ENCODE peak calls at places on chromosomes 7 and 10, in five cellular contexts. E is colonic mucosa, Q is endodermal cell, D is mesendoderm, J is HCT116. X is an unnamed sample.
A peak's percentile ranks its signal among the peaks of the same experiment; 100 is the strongest.

GRCh38 chr10:24483701-24484100 is 240.0 kb downstream of the ARHGAP21 start:
- DNase-seq in E (peak; percentile 82), Q (peak; percentile 69), D (peak; percentile 78), J (peak; percentile 74), X (peak; percentile 21)

GRCh38 chr7:131604841-131605279 is 48.4 kb upstream of the PODXL start:
- DNase-seq in E (no peak), Q (peak; percentile 82), D (peak; percentile 96), J (no peak), X (no peak)

GRCh38 chr10:63115732-63116383 is 17.3 kb upstream of the NRBF2 start:
- DNase-seq in E (peak; percentile 40), Q (no peak), D (no peak), J (no peak), X (peak; percentile 61)

GRCh38 chr10:11435621-11436020 is 175.8 kb downstream of the USP6NL start:
- DNase-seq in E (no peak), Q (peak; percentile 59), D (no peak), J (no peak), X (peak; percentile 13)

GRCh38 chr10:43254881-43255643 is 11.8 kb downstream of the RASGEF1A start:
- DNase-seq in E (peak; percentile 15), Q (no peak), D (no peak), J (no peak), X (no peak)

GRCh38 chr7:116679495-116679894 is 7.5 kb downstream of the MET start:
- DNase-seq in E (no peak), Q (no peak), D (no peak), J (no peak), X (no peak)

GRCh38 chr10:81386817-81387216 is 488.2 kb upstream of the NRG3 start:
- DNase-seq in E (no peak), Q (no peak), D (no peak), J (no peak), X (no peak)

GRCh38 chr10:132183046-132183445 is 3.7 kb upstream of the DPYSL4 start:
- DNase-seq in E (no peak), Q (no peak), D (no peak), J (no peak), X (no peak)

GRCh38 chr7:130733866-130734524 is at the start of gene KLF14:
- DNase-seq in E (peak; percentile 20), Q (peak; percentile 69), D (peak; percentile 39), J (peak; percentile 10), X (peak; percentile 75)

GRCh38 chr10:71814923-71815411 is 36.1 kb downstream of the PSAP start:
- DNase-seq in E (no peak), Q (peak; percentile 76), D (no peak), J (no peak), X (peak; percentile 26)

GRCh38 chr10:102225646-102226541 is at the start of gene ELOVL3:
- DNase-seq in E (peak; percentile 95), Q (peak; percentile 98), D (peak; percentile 98), J (peak; percentile 96), X (peak; percentile 97)

GRCh38 chr10:60295028-60295937 is 94.4 kb downstream of the ANK3 start:
- DNase-seq in E (no peak), Q (no peak), D (no peak), J (no peak), X (no peak)

GRCh38 chr10:131099028-131099427 is 212.5 kb downstream of the TCERG1L start:
- DNase-seq in E (no peak), Q (no peak), D (no peak), J (no peak), X (no peak)

GRCh38 chr10:123451206-123451605 is 214.9 kb upstream of the GPR26 start:
- DNase-seq in E (no peak), Q (no peak), D (no peak), J (no peak), X (no peak)

GRCh38 chr7:26332698-26333097 is 41.0 kb downstream of the SNX10 start:
- DNase-seq in E (no peak), Q (no peak), D (no peak), J (no peak), X (no peak)

GRCh38 chr7:50533849-50534248 is 31.4 kb downstream of the DDC start:
- DNase-seq in E (peak; percentile 69), Q (peak; percentile 24), D (no peak), J (no peak), X (no peak)

GRCh38 chr7:155323001-155323638 is 25.4 kb downstream of the INSIG1 start:
- DNase-seq in E (no peak), Q (no peak), D (no peak), J (no peak), X (no peak)

GRCh38 chr10:63766766-63767505 is 245.7 kb downstream of the REEP3 start:
- DNase-seq in E (no peak), Q (no peak), D (no peak), J (no peak), X (no peak)

GRCh38 chr10:82020999-82021398 is 146.0 kb downstream of the NRG3 start:
- DNase-seq in E (no peak), Q (no peak), D (no peak), J (no peak), X (no peak)

DNA sequence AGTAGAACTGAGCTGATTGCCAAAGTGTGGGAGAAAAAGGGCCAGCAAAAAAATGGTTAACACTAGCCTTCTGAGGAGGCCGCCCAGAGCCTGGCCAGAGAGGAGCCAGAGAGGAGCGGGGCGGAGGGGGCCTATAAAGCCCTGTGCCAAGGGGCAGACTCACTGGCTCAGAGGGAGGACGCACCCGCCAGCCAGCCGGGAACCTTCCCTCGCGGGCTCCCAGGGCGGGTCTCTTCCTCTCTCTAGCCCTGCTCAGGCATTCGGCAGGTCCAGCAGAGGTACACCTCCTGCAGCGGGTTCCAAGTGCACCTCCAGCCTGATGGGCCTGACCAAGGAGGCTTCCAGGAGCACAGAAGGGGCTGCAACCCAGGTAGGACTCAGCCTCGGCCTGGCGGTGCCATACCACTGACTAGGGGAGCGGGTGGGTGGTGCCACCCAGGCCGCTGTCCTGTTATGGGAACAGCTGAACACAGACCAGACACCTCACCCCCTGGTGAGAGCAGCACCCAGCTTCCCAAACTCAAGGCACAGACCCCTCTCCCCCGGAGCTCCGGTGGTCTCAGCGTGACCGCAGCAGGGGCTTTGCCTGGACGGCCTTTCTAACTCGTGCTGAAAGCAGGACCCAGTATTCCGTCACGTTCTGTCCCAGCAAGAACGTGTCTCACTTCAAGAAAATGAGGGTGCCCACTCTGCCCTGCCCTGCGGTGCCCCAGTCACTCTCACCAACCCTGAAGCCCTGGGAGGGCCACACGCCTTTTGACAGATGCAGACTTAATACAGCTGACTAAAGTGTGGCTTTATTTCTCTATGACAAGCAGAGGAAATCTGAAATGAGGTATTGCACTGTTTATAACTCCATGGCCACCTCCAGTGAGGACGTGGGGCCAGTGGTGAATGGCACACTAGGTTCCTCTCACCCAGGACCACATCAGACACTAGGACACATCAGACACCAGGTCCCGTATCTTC is at the start of gene GPER1:
- DNase-seq in E (peak; percentile 87), Q (peak; percentile 83), D (peak; percentile 63), J (peak; percentile 12), X (peak; percentile 80)
- H3K4me3 ChIP-seq in E (peak within 1 kb of the TSS; percentile 30), Q (peak within 1 kb of the TSS; percentile 10), D (peak within 1 kb of the TSS; percentile 26), J (peak within 1 kb of the TSS; percentile 36), X (peak within 1 kb of the TSS; percentile 33)

GRCh38 chr7:86833360-86833759 is 189.7 kb downstream of the GRM3 start:
- DNase-seq in E (no peak), Q (no peak), D (no peak), J (no peak), X (no peak)

DNA sequence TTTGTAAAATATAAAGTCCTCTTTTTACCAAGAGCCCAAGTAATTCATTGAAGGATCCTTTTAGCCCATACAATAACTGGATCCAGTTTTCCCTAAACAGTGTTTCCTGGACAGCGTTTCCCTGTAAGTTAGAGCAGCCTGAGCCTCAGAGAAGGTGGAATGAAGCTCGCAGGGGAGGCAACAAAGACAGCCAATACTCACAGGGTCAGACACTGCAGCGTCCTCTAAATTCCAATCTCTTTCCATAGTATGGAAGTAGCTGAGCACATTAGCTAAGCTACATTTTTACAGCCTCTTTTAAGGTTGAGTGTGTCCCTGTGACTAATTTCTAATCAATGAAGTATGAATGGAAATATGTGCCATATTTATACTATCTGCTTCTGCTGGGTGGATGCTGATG is 193.5 kb downstream of the GRM3 start:
- DNase-seq in E (no peak), Q (no peak), D (no peak), J (no peak), X (no peak)
- H3K9ac ChIP-seq in E (no peak overlapping the region), Q (no peak overlapping the region), D (no peak overlapping the region), J (no peak overlapping the region), X (no peak overlapping the region)

DNA sequence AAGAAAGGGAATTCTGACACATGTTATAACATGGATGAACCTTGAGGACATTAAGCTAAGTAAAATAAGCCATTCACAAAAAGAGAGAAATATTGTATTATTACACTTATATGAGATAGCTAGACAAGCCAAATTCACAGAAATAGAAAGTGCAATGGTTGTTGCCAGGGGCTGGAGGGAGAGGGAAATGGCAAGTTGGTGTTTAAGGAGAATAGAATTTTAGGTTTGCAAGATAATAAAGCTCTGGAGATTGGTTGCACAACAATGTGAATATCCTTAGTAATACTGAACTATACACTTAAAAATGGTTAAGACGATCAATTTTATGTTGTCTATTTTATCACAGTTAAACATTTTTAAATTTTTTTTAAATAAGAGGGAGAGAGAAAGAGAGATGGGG is 25.0 kb upstream of the ADD3 start:
- DNase-seq in E (no peak), Q (no peak), D (no peak), J (no peak), X (no peak)
- H3K4me3 ChIP-seq in E (no peak overlapping the region), Q (no peak overlapping the region), D (no peak overlapping the region), J (no peak overlapping the region), X (no peak overlapping the region)

DNA sequence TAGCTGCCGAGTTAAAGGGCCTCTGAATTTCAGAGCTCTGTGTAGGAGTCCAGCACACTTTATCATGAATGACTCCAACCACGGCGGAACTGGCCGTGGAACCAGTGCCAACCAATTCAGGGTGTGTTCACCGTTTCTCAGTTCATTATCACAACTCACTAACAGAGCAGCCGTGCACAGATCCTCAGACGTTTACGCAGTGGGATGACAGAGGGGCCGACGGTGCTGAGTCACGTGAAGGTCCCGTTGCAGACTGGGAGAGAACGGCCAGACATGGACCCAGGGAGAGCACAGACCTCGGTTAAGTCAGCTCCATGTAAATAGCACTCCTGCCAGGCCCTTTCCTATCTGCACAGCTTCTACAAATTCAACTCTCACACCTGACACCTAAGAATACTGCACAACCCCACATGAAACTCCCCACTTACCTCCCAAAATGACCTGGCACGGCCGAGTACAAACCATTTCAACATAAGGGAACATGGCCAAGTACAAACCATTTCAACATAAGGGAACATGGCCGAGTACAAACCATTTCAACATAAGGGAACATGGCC is 95.5 kb downstream of the DIP2C start:
- DNase-seq in E (no peak), Q (no peak), D (no peak), J (no peak), X (no peak)
- H3K9ac ChIP-seq in E (no peak overlapping the region), Q (no peak overlapping the region), D (no peak overlapping the region), J (no peak overlapping the region), X (no peak overlapping the region)